ENCODE peak calls at places on chromosome 1, in five cellular contexts. One of them, this sample, is unnamed.

GRCh38 chr1:2348346-2349275 is 42.7 kb downstream of the MORN1 start:
- DNase-seq in endothelial cell: no peak
- DNase-seq in upper lobe of left lung: peak; percentile 67
- DNase-seq in nucleus accumbens: no peak
- DNase-seq in LoVo: no peak
- DNase-seq in this sample: no peak

GRCh38 chr1:36950588-36950987 is 83.7 kb downstream of the GRIK3 start:
- DNase-seq in LoVo: no peak
- DNase-seq in endothelial cell: no peak
- DNase-seq in nucleus accumbens: no peak
- DNase-seq in upper lobe of left lung: no peak
- DNase-seq in this sample: no peak

GRCh38 chr1:63463248-63463647 is 59.8 kb downstream of the ITGB3BP start:
- DNase-seq in nucleus accumbens: no peak
- DNase-seq in LoVo: no peak
- DNase-seq in endothelial cell: no peak
- DNase-seq in upper lobe of left lung: no peak
- DNase-seq in this sample: no peak

GRCh38 chr1:204465469-204466415 is 28.9 kb downstream of the PIK3C2B start:
- DNase-seq in nucleus accumbens: no peak
- DNase-seq in LoVo: no peak
- DNase-seq in endothelial cell: no peak
- DNase-seq in upper lobe of left lung: no peak
- DNase-seq in this sample: no peak

GRCh38 chr1:205454903-205455335 is 926 bp downstream of the BLACAT1 start:
- DNase-seq in upper lobe of left lung: no peak
- DNase-seq in endothelial cell: no peak
- DNase-seq in nucleus accumbens: no peak
- DNase-seq in LoVo: no peak
- DNase-seq in this sample: no peak

GRCh38 chr1:16015960-16016901 is 1.6 kb downstream of the HSPB7 start:
- DNase-seq in endothelial cell: no peak
- DNase-seq in nucleus accumbens: no peak
- DNase-seq in upper lobe of left lung: no peak
- DNase-seq in LoVo: no peak
- DNase-seq in this sample: no peak

GRCh38 chr1:2073382-2074230 is 23.4 kb downstream of the PRKCZ start:
- DNase-seq in nucleus accumbens: peak; percentile 69
- DNase-seq in LoVo: no peak
- DNase-seq in endothelial cell: no peak
- DNase-seq in upper lobe of left lung: peak; percentile 81
- DNase-seq in this sample: no peak

GRCh38 chr1:65344171-65344570 is 34.8 kb downstream of the DNAJC6 start:
- DNase-seq in LoVo: no peak
- DNase-seq in upper lobe of left lung: no peak
- DNase-seq in nucleus accumbens: no peak
- DNase-seq in endothelial cell: no peak
- DNase-seq in this sample: no peak

GRCh38 chr1:99370476-99370875 is 106.2 kb downstream of the PLPPR4 start:
- DNase-seq in upper lobe of left lung: no peak
- DNase-seq in LoVo: no peak
- DNase-seq in endothelial cell: no peak
- DNase-seq in nucleus accumbens: no peak
- DNase-seq in this sample: no peak